ENCODE peak calls at places on chromosomes 11 and 22, in nine cellular contexts. H, L, V, A, U, Q, K, F and O are unnamed samples.
A peak's percentile ranks its signal among the peaks of the same experiment; 100 is the strongest.

GRCh38 chr11:68231598-68231997 is 18.5 kb upstream of the KMT5B start:
- DNase-seq in H (no peak), L (no peak), V (no peak), A (no peak), U (no peak), Q (no peak), K (no peak), F (no peak), O (no peak)

GRCh38 chr22:32475428-32476010 is 908 bp downstream of the FBXO7 start:
- DNase-seq in H (peak; percentile 56), L (no peak), V (peak; percentile 65), A (peak; percentile 77), U (peak; percentile 69), Q (peak; percentile 31), K (peak; percentile 20), F (peak; percentile 32), O (peak; percentile 82)

GRCh38 chr11:15845261-15845660 is 511.1 kb downstream of the SOX6 start:
- DNase-seq in H (no peak), L (peak; percentile 24), V (no peak), A (no peak), U (no peak), Q (no peak), K (no peak), F (peak; percentile 39), O (peak; percentile 41)

GRCh38 chr11:117529767-117530166 is 202.1 kb downstream of the CEP164 start:
- DNase-seq in H (no peak), L (no peak), V (no peak), A (no peak), U (no peak), Q (no peak), K (no peak), F (no peak), O (no peak)

GRCh38 chr11:121592708-121593107 is 139.9 kb upstream of the SORL1-AS1 start:
- DNase-seq in H (no peak), L (no peak), V (no peak), A (no peak), U (peak; percentile 21), Q (no peak), K (no peak), F (no peak), O (no peak)

GRCh38 chr11:94639901-94640721 is 72.9 kb downstream of the PIWIL4 start:
- DNase-seq in H (peak; percentile 55), L (no peak), V (no peak), A (no peak), U (no peak), Q (peak; percentile 35), K (no peak), F (no peak), O (no peak)

GRCh38 chr11:43579171-43579918 is 101.2 kb upstream of the HSD17B12 start:
- DNase-seq in H (no peak), L (no peak), V (no peak), A (peak; percentile 51), U (peak; percentile 9), Q (peak; percentile 41), K (peak; percentile 72), F (peak; percentile 63), O (peak; percentile 80)

GRCh38 chr11:125874556-125875124 is 12.8 kb upstream of the HYLS1 start:
- DNase-seq in H (peak; percentile 59), L (peak; percentile 43), V (no peak), A (peak; percentile 89), U (peak; percentile 90), Q (no peak), K (peak; percentile 73), F (peak; percentile 12), O (peak; percentile 54)

GRCh38 chr11:93444671-93445073 is 98.5 kb downstream of the SMCO4 start:
- DNase-seq in H (no peak), L (peak; percentile 86), V (no peak), A (no peak), U (no peak), Q (no peak), K (no peak), F (no peak), O (no peak)

GRCh38 chr11:79087238-79087956 is 353.4 kb downstream of the TENM4 start:
- DNase-seq in H (no peak), L (no peak), V (no peak), A (peak; percentile 70), U (peak; percentile 82), Q (no peak), K (no peak), F (no peak), O (no peak)

GRCh38 chr22:20290578-20291248 is 22.6 kb upstream of the RTN4R start:
- DNase-seq in H (no peak), L (no peak), V (no peak), A (no peak), U (no peak), Q (no peak), K (no peak), F (no peak), O (no peak)

GRCh38 chr11:106473089-106473722 is 395.7 kb downstream of the AASDHPPT start:
- DNase-seq in H (no peak), L (no peak), V (no peak), A (peak; percentile 34), U (peak; percentile 62), Q (no peak), K (no peak), F (no peak), O (no peak)

GRCh38 chr22:21861856-21862255 is 5.6 kb downstream of the MAPK1 start:
- DNase-seq in H (no peak), L (no peak), V (no peak), A (no peak), U (no peak), Q (no peak), K (no peak), F (no peak), O (no peak)

GRCh38 chr22:26589367-26589844 is 526 bp downstream of the TPST2 start:
- DNase-seq in H (peak; percentile 59), L (no peak), V (no peak), A (peak; percentile 37), U (no peak), Q (peak; percentile 50), K (peak; percentile 38), F (no peak), O (no peak)

GRCh38 chr11:111449696-111450479 is 62.3 kb downstream of the BTG4 start:
- DNase-seq in H (no peak), L (no peak), V (no peak), A (no peak), U (no peak), Q (no peak), K (no peak), F (peak; percentile 21), O (peak; percentile 38)

GRCh38 chr22:35984776-35985175 is 43.8 kb downstream of the RBFOX2 start:
- DNase-seq in H (no peak), L (no peak), V (no peak), A (no peak), U (no peak), Q (no peak), K (no peak), F (no peak), O (no peak)

GRCh38 chr11:29962243-29962642 is 54.6 kb downstream of the KCNA4 start:
- DNase-seq in H (no peak), L (no peak), V (no peak), A (no peak), U (no peak), Q (no peak), K (peak; percentile 30), F (no peak), O (no peak)

GRCh38 chr11:100445231-100445735 is 241.8 kb upstream of the ARHGAP42 start:
- DNase-seq in H (no peak), L (peak; percentile 58), V (no peak), A (no peak), U (peak; percentile 2), Q (no peak), K (no peak), F (no peak), O (peak; percentile 9)

GRCh38 chr11:18522388-18522787 is 4.4 kb downstream of the TSG101 start:
- DNase-seq in H (no peak), L (no peak), V (no peak), A (no peak), U (peak; percentile 1), Q (no peak), K (no peak), F (no peak), O (no peak)

GRCh38 chr11:66863428-66864125 is 6.7 kb downstream of the LRFN4 start:
- DNase-seq in H (no peak), L (no peak), V (no peak), A (no peak), U (no peak), Q (peak; percentile 25), K (no peak), F (no peak), O (no peak)

GRCh38 chr11:57069942-57070341 is 81.2 kb downstream of the OR5AK2 start:
- DNase-seq in H (no peak), L (no peak), V (no peak), A (peak; percentile 48), U (peak; percentile 3), Q (no peak), K (no peak), F (no peak), O (no peak)

GRCh38 chr11:116509566-116509965 is 263.2 kb downstream of the BUD13 start:
- DNase-seq in H (no peak), L (no peak), V (no peak), A (no peak), U (no peak), Q (no peak), K (no peak), F (no peak), O (no peak)

GRCh38 chr22:40156001-40156516 is 21.7 kb upstream of the TNRC6B start:
- DNase-seq in H (no peak), L (peak; percentile 97), V (no peak), A (peak; percentile 61), U (peak; percentile 42), Q (no peak), K (no peak), F (no peak), O (no peak)

GRCh38 chr11:84899740-84900139 is 727.4 kb downstream of the DLG2 start:
- DNase-seq in H (no peak), L (no peak), V (no peak), A (no peak), U (no peak), Q (no peak), K (no peak), F (no peak), O (no peak)

GRCh38 chr22:37344735-37345462 is 62.6 kb downstream of the CYTH4 start:
- DNase-seq in H (no peak), L (no peak), V (no peak), A (no peak), U (no peak), Q (no peak), K (no peak), F (no peak), O (no peak)

GRCh38 chr22:24153353-24153752 is 27.9 kb upstream of the SUSD2 start:
- DNase-seq in H (no peak), L (no peak), V (no peak), A (no peak), U (no peak), Q (no peak), K (no peak), F (no peak), O (no peak)

GRCh38 chr11:67280791-67281551 is 8.1 kb upstream of the ANKRD13D start:
- DNase-seq in H (peak; percentile 50), L (no peak), V (no peak), A (no peak), U (no peak), Q (peak; percentile 26), K (no peak), F (no peak), O (peak; percentile 80)

GRCh38 chr11:111512296-111513239 is at the start of gene BTG4:
- DNase-seq in H (no peak), L (no peak), V (no peak), A (no peak), U (no peak), Q (peak; percentile 35), K (peak; percentile 38), F (peak; percentile 22), O (no peak)

GRCh38 chr11:86589856-86590589 is 82.4 kb downstream of the ME3 start:
- DNase-seq in H (no peak), L (no peak), V (no peak), A (no peak), U (no peak), Q (no peak), K (no peak), F (no peak), O (no peak)

GRCh38 chr11:11435673-11436072 is 82.6 kb upstream of the CSNK2A3 start:
- DNase-seq in H (no peak), L (no peak), V (no peak), A (no peak), U (no peak), Q (no peak), K (no peak), F (no peak), O (no peak)

GRCh38 chr11:2355000-2355644 is 22.0 kb upstream of the CD81 start:
- DNase-seq in H (no peak), L (no peak), V (no peak), A (peak; percentile 11), U (peak; percentile 8), Q (no peak), K (no peak), F (no peak), O (no peak)